ENCODE peak calls at places on chromosomes 7 and 10, in seven cellular contexts. L is testis, J is IMR-90, S is T-helper 2 cell, U is GM10248, K is NCI-H1048, O is Panc1. P is an unnamed sample.

GRCh38 chr10:15462253-15462885 is 91.3 kb upstream of the FAM171A1 start:
- DNase-seq in L (no peak), J (no peak), S (no peak), U (no peak), K (no peak), O (no peak), P (no peak)

GRCh38 chr10:80509403-80510161 is 28.1 kb upstream of the SH2D4B start:
- DNase-seq in L (no peak), J (peak; percentile 81), S (no peak), U (no peak), K (no peak), O (no peak), P (no peak)

GRCh38 chr10:113753020-113753692 is 1.7 kb downstream of the PLEKHS1 start:
- DNase-seq in L (no peak), J (peak; percentile 6), S (no peak), U (no peak), K (peak; percentile 7), O (no peak), P (no peak)

GRCh38 chr10:96758423-96758822 is 38.1 kb upstream of the PIK3AP1 start:
- DNase-seq in L (no peak), J (no peak), S (no peak), U (peak; percentile 39), K (no peak), O (no peak), P (no peak)

GRCh38 chr10:133356953-133357292 is 896 bp downstream of the FUOM start:
- DNase-seq in L (no peak), J (no peak), S (no peak), U (no peak), K (no peak), O (no peak), P (no peak)

GRCh38 chr10:103273026-103273425 is 3.9 kb upstream of the INA start:
- DNase-seq in L (no peak), J (peak; percentile 97), S (no peak), U (no peak), K (no peak), O (peak; percentile 94), P (no peak)

GRCh38 chr7:127619681-127620405 is 1.9 kb upstream of the PAX4 start:
- DNase-seq in L (no peak), J (no peak), S (no peak), U (no peak), K (no peak), O (no peak), P (no peak)

GRCh38 chr7:158849553-158850389 is 6.6 kb upstream of the DYNC2I1 start:
- DNase-seq in L (no peak), J (no peak), S (no peak), U (no peak), K (no peak), O (no peak), P (no peak)

GRCh38 chr10:74825033-74825370 is 1.4 kb upstream of the KAT6B start:
- DNase-seq in L (peak; percentile 49), J (no peak), S (no peak), U (peak; percentile 60), K (no peak), O (no peak), P (peak; percentile 63)

GRCh38 chr10:30433286-30433778 is 652 bp upstream of the MAP3K8 start:
- DNase-seq in L (peak; percentile 79), J (peak; percentile 67), S (no peak), U (no peak), K (no peak), O (no peak), P (peak; percentile 78)

GRCh38 chr7:256461-256940 is 33.5 kb upstream of the FOXL3 start:
- DNase-seq in L (no peak), J (no peak), S (no peak), U (no peak), K (no peak), O (no peak), P (no peak)

GRCh38 chr7:117269417-117269816 is 53.4 kb downstream of the WNT2 start:
- DNase-seq in L (no peak), J (peak; percentile 98), S (no peak), U (no peak), K (no peak), O (peak; percentile 45), P (no peak)

GRCh38 chr10:55852850-55853249 is 508.2 kb downstream of the ZWINT start:
- DNase-seq in L (no peak), J (no peak), S (no peak), U (no peak), K (no peak), O (no peak), P (no peak)

GRCh38 chr7:114740095-114740494 is 181.8 kb upstream of the MDFIC start:
- DNase-seq in L (no peak), J (no peak), S (no peak), U (no peak), K (no peak), O (no peak), P (no peak)

GRCh38 chr7:79434098-79434497 is 19.4 kb downstream of the MAGI2 start:
- DNase-seq in L (no peak), J (peak; percentile 90), S (no peak), U (no peak), K (no peak), O (no peak), P (no peak)

GRCh38 chr7:45124351-45124750 is 12.9 kb upstream of the TBRG4 start:
- DNase-seq in L (no peak), J (no peak), S (no peak), U (no peak), K (no peak), O (no peak), P (no peak)

GRCh38 chr7:68038621-68039314 is 1042.1 kb downstream of the TYW1 start:
- DNase-seq in L (no peak), J (no peak), S (no peak), U (no peak), K (no peak), O (peak; percentile 74), P (no peak)

GRCh38 chr10:101563007-101563406 is 25.1 kb downstream of the POLL start:
- DNase-seq in L (peak; percentile 6), J (no peak), S (no peak), U (no peak), K (no peak), O (no peak), P (no peak)

GRCh38 chr7:154684651-154685563 is 318.0 kb downstream of the PAXIP1 start:
- DNase-seq in L (peak; percentile 72), J (no peak), S (no peak), U (no peak), K (no peak), O (no peak), P (no peak)

GRCh38 chr7:54076619-54077018 is 465.6 kb upstream of the VSTM2A start:
- DNase-seq in L (no peak), J (no peak), S (no peak), U (no peak), K (no peak), O (no peak), P (no peak)

GRCh38 chr10:97076781-97077180 is 109.0 kb downstream of the SLIT1 start:
- DNase-seq in L (no peak), J (no peak), S (no peak), U (no peak), K (no peak), O (no peak), P (no peak)

GRCh38 chr7:2014391-2015241 is 218.1 kb downstream of the MAD1L1 start:
- DNase-seq in L (no peak), J (no peak), S (no peak), U (no peak), K (no peak), O (no peak), P (no peak)

GRCh38 chr10:122636953-122637352 is 62.7 kb downstream of the C10orf120 start:
- DNase-seq in L (peak; percentile 31), J (no peak), S (no peak), U (no peak), K (no peak), O (no peak), P (no peak)

GRCh38 chr10:3757638-3758490 is 27.1 kb downstream of the KLF6 start:
- DNase-seq in L (no peak), J (no peak), S (peak; percentile 33), U (peak; percentile 78), K (no peak), O (peak; percentile 53), P (peak; percentile 46)

GRCh38 chr7:135160858-135161653 is 9.5 kb downstream of the CYREN start:
- DNase-seq in L (no peak), J (peak; percentile 14), S (no peak), U (no peak), K (no peak), O (no peak), P (no peak)

GRCh38 chr7:115707236-115707635 is 323.3 kb downstream of the TFEC start:
- DNase-seq in L (no peak), J (peak; percentile 5), S (no peak), U (no peak), K (no peak), O (no peak), P (no peak)

GRCh38 chr7:150935149-150935548 is 43.0 kb downstream of the KCNH2 start:
- DNase-seq in L (no peak), J (no peak), S (no peak), U (no peak), K (no peak), O (no peak), P (no peak)

GRCh38 chr7:18638594-18639452 is 143.3 kb downstream of the HDAC9 start:
- DNase-seq in L (no peak), J (peak; percentile 64), S (no peak), U (no peak), K (no peak), O (no peak), P (no peak)

GRCh38 chr7:139060838-139061237 is 25.0 kb upstream of the ZC3HAV1L start:
- DNase-seq in L (no peak), J (peak; percentile 37), S (no peak), U (no peak), K (no peak), O (no peak), P (no peak)

GRCh38 chr7:29626730-29627129 is 63.1 kb downstream of the PRR15 start:
- DNase-seq in L (no peak), J (no peak), S (no peak), U (no peak), K (no peak), O (no peak), P (no peak)

GRCh38 chr7:51219261-51219988 is 97.2 kb downstream of the COBL start:
- DNase-seq in L (no peak), J (no peak), S (no peak), U (no peak), K (no peak), O (no peak), P (peak; percentile 38)

GRCh38 chr7:2666588-2667250 is 21.3 kb upstream of the AMZ1 start:
- DNase-seq in L (no peak), J (no peak), S (no peak), U (no peak), K (no peak), O (no peak), P (peak; percentile 88)

GRCh38 chr7:30740417-30741181 is 11.3 kb upstream of the INMT start:
- DNase-seq in L (peak; percentile 85), J (peak; percentile 55), S (peak; percentile 59), U (peak; percentile 88), K (peak; percentile 17), O (peak; percentile 62), P (peak; percentile 79)

GRCh38 chr10:47094126-47094525 is 182.9 kb downstream of the PTPN20 start:
- DNase-seq in L (no peak), J (no peak), S (no peak), U (no peak), K (no peak), O (no peak), P (no peak)

GRCh38 chr7:89726548-89726947 is 427.7 kb upstream of the STEAP1 start:
- DNase-seq in L (no peak), J (no peak), S (no peak), U (no peak), K (no peak), O (no peak), P (no peak)

GRCh38 chr7:102111063-102111757 is 175.5 kb upstream of the SH2B2 start:
- DNase-seq in L (no peak), J (no peak), S (no peak), U (no peak), K (no peak), O (no peak), P (no peak)

GRCh38 chr10:62815373-62816111 is 624 bp downstream of the EGR2 start:
- DNase-seq in L (no peak), J (no peak), S (no peak), U (no peak), K (no peak), O (no peak), P (peak; percentile 47)

GRCh38 chr10:86535057-86535882 is 13.7 kb upstream of the WAPL start:
- DNase-seq in L (peak; percentile 74), J (no peak), S (peak; percentile 6), U (peak; percentile 73), K (no peak), O (peak; percentile 20), P (peak; percentile 98)